ENCODE peak calls at places on chromosomes 16 and 17, in five cellular contexts. D is HepG2, U is GM23338, I is stomach, J is GM12892. A is an unnamed sample.

GRCh38 chr17:73352261-73352660 is 40.5 kb upstream of the CDC42EP4 start:
- DNase-seq in D (no peak), U (no peak), I (no peak), J (no peak), A (no peak)

GRCh38 chr17:30950669-30951399 is 20.0 kb upstream of the RNF135 start:
- DNase-seq in D (peak; percentile 91), U (no peak), I (peak; percentile 60), J (no peak), A (peak; percentile 26)

GRCh38 chr17:28033972-28034714 is 8.3 kb upstream of the NLK start:
- DNase-seq in D (no peak), U (no peak), I (no peak), J (no peak), A (no peak)

GRCh38 chr16:75916431-75916830 is 190.1 kb upstream of the CPHXL start:
- DNase-seq in D (no peak), U (no peak), I (no peak), J (no peak), A (no peak)

GRCh38 chr17:80771612-80772005 is 220.0 kb upstream of the CHMP6 start:
- DNase-seq in D (no peak), U (no peak), I (no peak), J (no peak), A (no peak)

GRCh38 chr17:48011405-48012150 is 26.0 kb downstream of the COPZ2 start:
- DNase-seq in D (peak; percentile 38), U (peak; percentile 80), I (peak; percentile 32), J (peak; percentile 49), A (no peak)

GRCh38 chr17:44820631-44821196 is 9.4 kb downstream of the GJC1 start:
- DNase-seq in D (peak; percentile 36), U (no peak), I (no peak), J (no peak), A (no peak)

GRCh38 chr17:36133629-36134259 is 30.1 kb downstream of the CCL4 start:
- DNase-seq in D (peak; percentile 81), U (no peak), I (no peak), J (no peak), A (no peak)

DNA sequence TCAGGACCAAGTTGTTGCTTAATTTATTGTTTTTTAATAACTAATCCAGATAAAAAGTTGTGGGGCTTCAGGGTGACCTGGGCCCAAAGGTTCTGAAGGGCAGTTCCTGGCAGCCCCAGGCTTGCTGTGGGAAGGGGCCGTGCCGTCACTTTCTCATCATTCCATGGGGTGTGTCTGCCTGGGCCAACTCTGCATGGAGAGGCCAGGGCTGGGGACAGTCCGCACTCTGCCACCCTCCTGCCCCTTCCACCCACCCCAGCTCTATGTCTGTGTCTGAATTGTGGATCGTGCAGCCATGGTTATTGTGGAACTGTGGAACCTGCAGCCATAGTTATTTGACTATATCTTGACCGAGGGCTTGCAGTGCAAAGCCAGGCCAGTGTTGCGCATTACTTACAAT is 4.0 kb downstream of the LIMD2 start:
- DNase-seq in D (no peak), U (no peak), I (no peak), J (no peak), A (no peak)
- TF ChIP-seq POLR2AphosphoS5 in D (no peak), U (no peak), I (no peak), J (no peak), A (no peak)

DNA sequence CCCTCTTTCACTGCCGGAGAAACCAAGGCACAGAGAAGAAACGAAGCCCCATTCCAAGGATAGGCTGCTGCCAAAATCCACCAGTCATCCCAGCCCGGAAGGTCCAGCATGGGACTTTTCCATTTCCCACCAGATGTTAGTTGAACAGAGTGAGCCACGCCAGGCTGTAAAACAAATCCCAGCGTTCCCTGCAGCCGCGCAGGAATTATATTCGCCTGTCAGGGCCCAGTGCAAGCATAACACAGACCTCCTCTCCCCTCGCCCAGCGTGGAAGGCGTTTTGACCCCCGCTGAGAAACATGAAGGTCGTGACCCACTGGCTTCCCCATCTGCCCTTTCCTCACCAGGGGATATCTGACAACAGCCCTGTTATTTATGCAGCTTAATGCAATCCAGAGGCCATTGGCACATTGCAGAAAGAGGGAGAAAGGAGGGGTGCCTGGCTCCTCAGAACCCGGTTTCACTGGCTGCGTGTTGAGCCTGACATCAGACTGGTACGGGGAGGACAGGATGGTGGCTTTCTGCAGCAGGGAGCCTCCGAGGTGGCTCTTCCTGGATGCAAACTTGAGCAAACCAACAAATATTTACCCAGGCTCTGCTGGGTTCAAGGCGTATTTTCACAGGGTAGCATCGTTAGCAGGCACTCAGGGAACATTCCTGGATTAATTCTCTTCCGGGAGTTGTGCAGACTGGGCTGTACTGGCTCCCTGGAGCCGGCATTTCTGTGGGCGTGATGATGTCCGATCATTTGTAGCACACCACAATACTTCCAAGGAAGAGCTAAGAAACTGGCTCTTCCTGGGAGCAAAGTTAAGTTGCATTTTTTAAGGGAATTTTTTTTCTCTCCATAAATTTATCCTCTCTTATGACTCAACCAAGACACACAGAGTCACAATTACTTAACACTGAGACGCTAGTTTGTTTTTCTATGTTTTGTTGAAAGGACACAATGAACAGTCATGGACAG is 211.9 kb upstream of the FOXF1 start:
- DNase-seq in D (no peak), U (no peak), I (no peak), J (no peak), A (no peak)
- TF ChIP-seq POLR2AphosphoS5 in D (no peak), U (no peak), I (no peak), J (no peak), A (no peak)

GRCh38 chr16:3065069-3065741 is at the start of gene IL32:
- DNase-seq in D (peak; percentile 87), U (no peak), I (peak; percentile 68), J (no peak), A (no peak)
- TF ChIP-seq POLR2AphosphoS5 in D (peak; percentile 72), U (no peak), I (peak; percentile 23), J (no peak), A (peak; percentile 52)

DNA sequence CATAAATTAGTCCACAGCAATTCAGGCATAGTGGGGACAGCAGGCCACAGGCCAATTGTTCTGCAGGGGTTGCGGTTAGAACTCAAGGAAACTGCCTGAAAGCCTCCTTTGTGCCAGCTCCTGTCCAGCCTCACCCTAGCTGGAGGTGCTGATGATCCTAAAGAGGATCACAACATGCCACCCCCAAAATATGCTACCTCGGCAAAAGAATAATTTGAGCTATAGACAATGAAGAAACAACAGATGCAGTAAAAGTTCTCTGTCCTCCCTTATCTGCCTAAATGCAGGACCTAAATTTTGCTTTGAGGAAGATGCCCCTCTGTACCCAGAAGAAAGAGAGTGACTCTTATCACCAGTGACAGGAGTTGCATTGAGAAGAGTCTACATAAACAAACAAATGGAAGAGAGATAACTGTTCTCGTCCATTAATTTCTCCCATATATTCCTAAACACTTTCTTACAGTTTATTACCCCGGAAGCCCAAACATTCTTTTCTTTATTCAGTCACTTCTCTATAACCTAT is 14.7 kb downstream of the ALOX15 start:
- DNase-seq in D (no peak), U (no peak), I (no peak), J (no peak), A (no peak)
- TF ChIP-seq POLR2AphosphoS5 in D (no peak), U (no peak), I (no peak), J (no peak), A (no peak)

GRCh38 chr17:61400058-61400785 is 579 bp downstream of the TBX2 start:
- DNase-seq in D (no peak), U (peak; percentile 52), I (no peak), J (no peak), A (no peak)

GRCh38 chr17:61397086-61397842 is 2.4 kb upstream of the TBX2 start:
- DNase-seq in D (no peak), U (peak; percentile 67), I (no peak), J (no peak), A (no peak)

GRCh38 chr17:61396586-61397085 is 3.0 kb upstream of the TBX2 start:
- DNase-seq in D (no peak), U (no peak), I (no peak), J (no peak), A (no peak)

GRCh38 chr17:61399131-61400057 is at the start of gene TBX2:
- DNase-seq in D (peak; percentile 80), U (peak; percentile 78), I (peak; percentile 51), J (no peak), A (no peak)

GRCh38 chr17:61398721-61399130 is 917 bp upstream of the TBX2 start:
- DNase-seq in D (no peak), U (no peak), I (no peak), J (no peak), A (no peak)
- TF ChIP-seq POLR2AphosphoS5 in D (no peak), U (no peak), I (no peak), J (no peak), A (no peak)

DNA sequence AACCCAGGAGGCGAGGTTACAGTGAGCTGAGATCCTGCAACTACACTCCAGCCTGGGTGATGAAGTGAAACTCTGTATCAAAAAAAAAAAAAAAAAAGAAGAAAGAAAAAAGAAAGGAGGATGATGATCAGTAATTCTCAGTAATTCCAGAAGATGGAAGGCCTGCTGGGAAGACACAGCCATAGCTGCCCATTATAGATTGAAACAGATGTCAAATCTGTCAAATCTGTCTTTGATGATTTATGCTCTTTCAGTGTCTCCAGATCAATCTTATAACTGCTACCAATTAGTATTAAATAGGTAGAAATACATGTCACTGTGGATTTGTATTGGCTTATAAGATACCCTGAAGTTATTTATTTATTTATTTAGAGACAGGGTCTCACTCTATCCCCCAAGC is 42.9 kb upstream of the CPPED1 start:
- DNase-seq in D (no peak), U (no peak), I (no peak), J (no peak), A (no peak)
- TF ChIP-seq POLR2AphosphoS5 in D (no peak), U (no peak), I (no peak), J (no peak), A (no peak)

GRCh38 chr17:4536742-4537411 is 18.3 kb downstream of the MYBBP1A start:
- DNase-seq in D (no peak), U (peak; percentile 30), I (no peak), J (no peak), A (no peak)
- TF ChIP-seq POLR2AphosphoS5 in D (no peak), U (no peak), I (no peak), J (peak; percentile 21), A (no peak)

GRCh38 chr16:30985401-30986128 is 558 bp downstream of the HSD3B7 start:
- DNase-seq in D (peak; percentile 86), U (peak; percentile 79), I (peak; percentile 81), J (no peak), A (peak; percentile 70)
- TF ChIP-seq POLR2AphosphoS5 in D (no peak), U (peak; percentile 37), I (no peak), J (no peak), A (no peak)

GRCh38 chr17:63948521-63948920 is 16.4 kb upstream of the CD79B start:
- DNase-seq in D (no peak), U (no peak), I (no peak), J (no peak), A (no peak)
- TF ChIP-seq POLR2AphosphoS5 in D (no peak), U (no peak), I (no peak), J (no peak), A (no peak)

A was measured in prostate gland.